ENCODE peak calls at places on chromosomes 5 and 9, in five cellular contexts. Q is CD8-positive, alpha-beta T cell; I is psoas muscle; N is HFF-Myc; O is dorsolateral prefrontal cortex. S is an unnamed sample.

GRCh38 chr9:14320272-14321245 is 6.6 kb upstream of the NFIB start:
- DNase-seq in Q (no peak), I (no peak), N (peak; percentile 74), O (no peak), S (no peak)

GRCh38 chr9:19665146-19665863 is 123.5 kb downstream of the SLC24A2 start:
- DNase-seq in Q (no peak), I (no peak), N (no peak), O (no peak), S (no peak)

GRCh38 chr5:34497031-34497808 is 158.9 kb upstream of the RAI14 start:
- DNase-seq in Q (no peak), I (peak; percentile 88), N (no peak), O (no peak), S (no peak)

GRCh38 chr9:121670447-121670846 is 19.0 kb downstream of the DAB2IP start:
- DNase-seq in Q (no peak), I (peak; percentile 79), N (no peak), O (peak; percentile 38), S (no peak)

GRCh38 chr5:138603521-138603920 is 28.3 kb upstream of the HSPA9 start:
- DNase-seq in Q (no peak), I (no peak), N (no peak), O (no peak), S (no peak)

GRCh38 chr5:73160239-73160671 is 12.7 kb upstream of the TMEM174 start:
- DNase-seq in Q (peak; percentile 15), I (no peak), N (no peak), O (no peak), S (no peak)

GRCh38 chr5:73299017-73299630 is 126.1 kb downstream of the TMEM174 start:
- DNase-seq in Q (no peak), I (no peak), N (no peak), O (no peak), S (no peak)

GRCh38 chr5:122156724-122157325 is 27.5 kb downstream of the ZNF474 start:
- DNase-seq in Q (no peak), I (no peak), N (no peak), O (no peak), S (no peak)

GRCh38 chr5:149317281-149318048 is 27.8 kb upstream of the GRPEL2 start:
- DNase-seq in Q (peak; percentile 33), I (no peak), N (peak; percentile 37), O (no peak), S (peak; percentile 30)

GRCh38 chr9:129487658-129488483 is 133.0 kb downstream of the C9orf50 start:
- DNase-seq in Q (no peak), I (peak; percentile 70), N (no peak), O (peak; percentile 55), S (no peak)

GRCh38 chr5:32210151-32210550 is 36.0 kb upstream of the GOLPH3 start:
- DNase-seq in Q (no peak), I (no peak), N (no peak), O (no peak), S (no peak)

GRCh38 chr5:157516016-157516415 is 56.0 kb downstream of the NIPAL4 start:
- DNase-seq in Q (no peak), I (no peak), N (peak; percentile 38), O (no peak), S (no peak)

GRCh38 chr5:122112733-122113558 is 16.4 kb upstream of the ZNF474 start:
- DNase-seq in Q (no peak), I (no peak), N (no peak), O (no peak), S (no peak)

GRCh38 chr9:15485836-15486678 is 24.7 kb downstream of the PSIP1 start:
- DNase-seq in Q (no peak), I (no peak), N (no peak), O (no peak), S (no peak)

GRCh38 chr5:82107277-82107676 is 135.5 kb downstream of the ATG10 start:
- DNase-seq in Q (no peak), I (no peak), N (no peak), O (no peak), S (peak; percentile 12)

GRCh38 chr5:151023047-151023615 is 2.7 kb downstream of the GPX3 start:
- DNase-seq in Q (no peak), I (peak; percentile 92), N (no peak), O (no peak), S (no peak)

GRCh38 chr9:105063665-105064247 is 135.8 kb upstream of the ABCA1 start:
- DNase-seq in Q (no peak), I (no peak), N (no peak), O (no peak), S (no peak)

GRCh38 chr9:88766778-88767503 is 224.3 kb upstream of the S1PR3 start:
- DNase-seq in Q (no peak), I (no peak), N (no peak), O (no peak), S (no peak)

GRCh38 chr9:129008469-129008965 is 19.6 kb downstream of the SH3GLB2 start:
- DNase-seq in Q (no peak), I (peak; percentile 47), N (no peak), O (no peak), S (no peak)

GRCh38 chr5:126357585-126358342 is 65.4 kb upstream of the GRAMD2B start:
- DNase-seq in Q (no peak), I (no peak), N (no peak), O (no peak), S (no peak)

GRCh38 chr5:149414405-149415244 is 35.5 kb upstream of the IL17B start:
- DNase-seq in Q (no peak), I (peak; percentile 76), N (no peak), O (no peak), S (no peak)

GRCh38 chr9:99231708-99232107 is 9.6 kb downstream of the SEC61B start:
- DNase-seq in Q (peak; percentile 22), I (no peak), N (no peak), O (no peak), S (no peak)

GRCh38 chr5:141496038-141496437 is 7.2 kb downstream of the PCDHGC5 start:
- DNase-seq in Q (no peak), I (no peak), N (no peak), O (no peak), S (no peak)
- H3K4me3 ChIP-seq in Q (no peak overlapping the region), I (no peak overlapping the region), N (no peak overlapping the region), O (no peak overlapping the region), S (no peak overlapping the region)

GRCh38 chr9:100352727-100353505 is at the start of gene TEX10:
- DNase-seq in Q (peak; percentile 88), I (peak; percentile 94), N (peak; percentile 59), O (peak; percentile 84), S (peak; percentile 20)

GRCh38 chr9:100350188-100350587 is 2.6 kb downstream of the TEX10 start:
- DNase-seq in Q (no peak), I (no peak), N (no peak), O (no peak), S (no peak)

GRCh38 chr9:100352201-100352726 is 478 bp downstream of the TEX10 start:
- DNase-seq in Q (peak; percentile 10), I (peak; percentile 60), N (no peak), O (peak; percentile 35), S (no peak)

GRCh38 chr9:100354121-100354800 is 1.5 kb upstream of the TEX10 start:
- DNase-seq in Q (no peak), I (no peak), N (no peak), O (no peak), S (no peak)

DNA sequence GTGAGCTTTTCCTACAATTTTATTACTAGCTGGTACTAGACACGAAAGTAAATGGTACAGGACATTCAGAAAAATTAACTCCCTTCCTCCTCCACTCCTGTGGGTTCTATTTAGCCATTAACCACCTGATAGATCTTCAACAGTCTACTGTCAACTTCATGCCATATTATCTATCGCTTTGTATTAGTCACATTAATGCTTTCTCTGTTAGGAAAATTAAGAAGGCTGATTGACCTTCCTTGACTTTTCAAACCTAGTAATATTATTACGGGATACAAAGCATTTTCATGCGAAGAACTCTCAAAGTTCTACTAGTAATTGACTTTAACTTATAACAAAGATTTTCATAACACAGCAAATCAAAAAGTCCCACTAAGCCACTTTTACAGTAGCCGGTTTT is 1.2 kb downstream of the TEX10 start:
- DNase-seq in Q (no peak), I (no peak), N (no peak), O (no peak), S (no peak)
- H3K4me3 ChIP-seq in Q (peak overlapping the region; percentile 90), I (peak overlapping the region; percentile 91), N (peak overlapping the region; percentile 97), O (peak overlapping the region; percentile 93), S (peak overlapping the region; percentile 86)

GRCh38 chr5:37272564-37272963 is 23.4 kb upstream of the CPLANE1 start:
- DNase-seq in Q (no peak), I (no peak), N (no peak), O (no peak), S (no peak)
- H3K4me3 ChIP-seq in Q (no peak overlapping the region), I (no peak overlapping the region), N (no peak overlapping the region), O (no peak overlapping the region), S (no peak overlapping the region)

GRCh38 chr5:98777295-98777694 is 3.8 kb downstream of the RGMB start:
- DNase-seq in Q (no peak), I (no peak), N (no peak), O (no peak), S (no peak)
- H3K4me3 ChIP-seq in Q (no peak overlapping the region), I (no peak overlapping the region), N (peak overlapping the region; percentile 84), O (no peak overlapping the region), S (no peak overlapping the region)

S was measured in Panc1.